ENCODE peak calls at places on chromosomes 11 and 22, in seven cellular contexts. J is RWPE2, E is small intestine, L is endodermal cell, F is kidney, S is cardiac muscle cell, Z is A549. V is an unnamed sample. For H3K9me3 and H3K4me1, the result is how much of the 10 kb centered on the place peaks cover.

GRCh38 chr22:31332886-31333285 is 13.3 kb downstream of the PATZ1 start:
- DNase-seq in J (no peak), E (no peak), L (no peak), F (no peak), S (no peak), Z (no peak), V (no peak)

GRCh38 chr11:10412266-10412665 is 42.8 kb upstream of the AMPD3 start:
- DNase-seq in J (no peak), E (no peak), L (no peak), F (no peak), S (no peak), Z (no peak), V (no peak)

GRCh38 chr22:26671317-26672059 is 14.1 kb downstream of the MIAT start:
- DNase-seq in J (peak), E (peak), L (no peak), F (no peak), S (no peak), Z (no peak), V (no peak)

GRCh38 chr11:82631722-82632630 is 101.7 kb downstream of the FAM181B start:
- DNase-seq in J (no peak), E (no peak), L (no peak), F (no peak), S (no peak), Z (no peak), V (no peak)

GRCh38 chr22:46315976-46316375 is 19.3 kb downstream of the GTSE1 start:
- DNase-seq in J (no peak), E (no peak), L (no peak), F (no peak), S (no peak), Z (no peak), V (no peak)

GRCh38 chr11:94152678-94153065 is 24.0 kb downstream of the PANX1 start:
- DNase-seq in J (no peak), E (no peak), L (no peak), F (no peak), S (no peak), Z (no peak), V (no peak)

GRCh38 chr11:46914910-46915309 is 3.4 kb downstream of the LRP4 start:
- DNase-seq in J (no peak), E (no peak), L (no peak), F (no peak), S (no peak), Z (no peak), V (no peak)

GRCh38 chr11:124983674-124984511 is 29.9 kb downstream of the CCDC15 start:
- DNase-seq in J (no peak), E (no peak), L (no peak), F (peak), S (no peak), Z (no peak), V (no peak)

GRCh38 chr11:116276051-116277044 is 496.4 kb downstream of the BUD13 start:
- DNase-seq in J (no peak), E (peak), L (peak), F (peak), S (peak), Z (peak), V (peak)

GRCh38 chr22:27642104-27642800 is 159.3 kb downstream of the MN1 start:
- DNase-seq in J (no peak), E (no peak), L (no peak), F (no peak), S (no peak), Z (no peak), V (no peak)

GRCh38 chr11:119875841-119876600 is 147.0 kb upstream of the NECTIN1 start:
- DNase-seq in J (no peak), E (no peak), L (no peak), F (peak), S (no peak), Z (no peak), V (no peak)

GRCh38 chr11:106076421-106076922 is 675 bp downstream of the KBTBD3 start:
- DNase-seq in J (no peak), E (peak), L (no peak), F (no peak), S (peak), Z (no peak), V (no peak)

GRCh38 chr11:73321342-73322110 is 13.4 kb downstream of the ARHGEF17 start:
- DNase-seq in J (no peak), E (no peak), L (no peak), F (peak), S (peak), Z (no peak), V (no peak)

GRCh38 chr11:13896175-13896989 is 66.1 kb upstream of the SPON1 start:
- DNase-seq in J (no peak), E (no peak), L (no peak), F (no peak), S (no peak), Z (no peak), V (no peak)

GRCh38 chr11:77198440-77198849 is 70.4 kb downstream of the MYO7A start:
- DNase-seq in J (peak), E (no peak), L (peak), F (peak), S (peak), Z (peak), V (peak)

GRCh38 chr11:61329871-61330270 is 3.0 kb downstream of the DDB1 start:
- DNase-seq in J (no peak), E (no peak), L (no peak), F (no peak), S (no peak), Z (no peak), V (no peak)

GRCh38 chr11:69704508-69705245 is 855 bp upstream of the FGF19 start:
- DNase-seq in J (no peak), E (no peak), L (peak), F (no peak), S (peak), Z (peak), V (no peak)

GRCh38 chr11:88455974-88456373 is 118.4 kb upstream of the CTSC start:
- DNase-seq in J (no peak), E (no peak), L (no peak), F (no peak), S (no peak), Z (no peak), V (no peak)

GRCh38 chr11:124899376-124900145 is 1.9 kb upstream of the ROBO4 start:
- DNase-seq in J (no peak), E (no peak), L (peak), F (no peak), S (no peak), Z (no peak), V (no peak)

GRCh38 chr11:60899021-60899936 is 7.1 kb downstream of the PRPF19 start:
- DNase-seq in J (no peak), E (peak), L (peak), F (no peak), S (peak), Z (peak), V (peak)

GRCh38 chr11:123174196-123175183 is 20.6 kb downstream of the CLMP start:
- DNase-seq in J (no peak), E (no peak), L (no peak), F (peak), S (no peak), Z (no peak), V (no peak)

GRCh38 chr22:49576241-49577141 is 251.2 kb downstream of the BRD1 start:
- DNase-seq in J (no peak), E (no peak), L (peak), F (peak), S (no peak), Z (no peak), V (no peak)

GRCh38 chr11:101342307-101342706 is 212.7 kb upstream of the PGR start:
- DNase-seq in J (no peak), E (no peak), L (no peak), F (no peak), S (no peak), Z (no peak), V (no peak)

GRCh38 chr11:116066777-116067176 is 562.6 kb upstream of the CADM1 start:
- DNase-seq in J (no peak), E (no peak), L (no peak), F (no peak), S (no peak), Z (no peak), V (no peak)

GRCh38 chr22:47325249-47325648 is 562.8 kb downstream of the TBC1D22A start:
- DNase-seq in J (no peak), E (no peak), L (no peak), F (no peak), S (no peak), Z (no peak), V (no peak)

GRCh38 chr22:47329727-47330653 is 567.5 kb downstream of the TBC1D22A start:
- DNase-seq in J (no peak), E (no peak), L (no peak), F (no peak), S (no peak), Z (no peak), V (no peak)

GRCh38 chr22:47324435-47324990 is 562.1 kb downstream of the TBC1D22A start:
- DNase-seq in J (no peak), E (no peak), L (no peak), F (no peak), S (no peak), Z (no peak), V (no peak)

GRCh38 chr22:47328550-47329243 is 566.2 kb downstream of the TBC1D22A start:
- DNase-seq in J (no peak), E (peak), L (no peak), F (no peak), S (no peak), Z (peak), V (no peak)

GRCh38 chr22:47327241-47327640 is 564.8 kb downstream of the TBC1D22A start:
- DNase-seq in J (no peak), E (no peak), L (no peak), F (no peak), S (no peak), Z (no peak), V (no peak)
- H3K9me3 ChIP-seq in J (under half), E (under half), L (half or more), F (under half), S (under half), Z (under half), V (under half)

DNA sequence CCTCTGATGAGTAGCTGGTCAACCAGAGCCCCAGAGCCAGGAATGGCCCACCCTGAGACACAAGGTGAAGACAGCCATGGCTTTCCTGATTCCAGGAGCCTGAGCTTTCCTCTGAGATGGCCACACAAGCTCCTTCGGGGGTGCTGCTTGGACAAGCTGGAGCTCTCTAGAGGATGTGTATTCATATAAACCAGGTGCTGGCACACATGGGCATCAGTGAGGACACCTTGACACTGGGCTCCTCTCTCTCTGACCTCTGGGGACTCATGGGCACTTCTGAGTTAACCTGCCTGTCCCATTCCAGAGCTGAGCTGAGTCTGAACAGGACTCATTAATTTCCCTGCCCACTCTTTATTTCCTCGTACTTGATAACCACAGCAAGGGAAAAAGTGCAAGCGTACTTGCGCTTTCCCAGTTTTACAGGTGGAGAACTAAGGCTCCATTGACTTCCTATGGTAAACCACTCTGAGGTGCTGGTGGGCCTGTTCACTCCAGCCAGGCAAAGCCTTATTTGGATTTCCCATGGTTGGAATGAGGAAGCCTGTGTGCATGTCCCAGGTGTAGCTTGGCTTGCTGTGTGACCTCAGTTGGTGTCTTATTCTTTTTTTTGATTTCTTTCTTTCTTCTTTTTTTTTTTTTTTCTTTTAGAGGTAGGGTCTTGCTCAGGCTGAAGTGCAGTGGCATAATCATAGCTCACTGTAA is 25.4 kb downstream of the INSC start:
- DNase-seq in J (no peak), E (no peak), L (no peak), F (no peak), S (no peak), Z (no peak), V (no peak)
- H3K4me1 ChIP-seq in J (under half), E (under half), L (under half), F (under half), S (under half), Z (under half), V (under half)

DNA sequence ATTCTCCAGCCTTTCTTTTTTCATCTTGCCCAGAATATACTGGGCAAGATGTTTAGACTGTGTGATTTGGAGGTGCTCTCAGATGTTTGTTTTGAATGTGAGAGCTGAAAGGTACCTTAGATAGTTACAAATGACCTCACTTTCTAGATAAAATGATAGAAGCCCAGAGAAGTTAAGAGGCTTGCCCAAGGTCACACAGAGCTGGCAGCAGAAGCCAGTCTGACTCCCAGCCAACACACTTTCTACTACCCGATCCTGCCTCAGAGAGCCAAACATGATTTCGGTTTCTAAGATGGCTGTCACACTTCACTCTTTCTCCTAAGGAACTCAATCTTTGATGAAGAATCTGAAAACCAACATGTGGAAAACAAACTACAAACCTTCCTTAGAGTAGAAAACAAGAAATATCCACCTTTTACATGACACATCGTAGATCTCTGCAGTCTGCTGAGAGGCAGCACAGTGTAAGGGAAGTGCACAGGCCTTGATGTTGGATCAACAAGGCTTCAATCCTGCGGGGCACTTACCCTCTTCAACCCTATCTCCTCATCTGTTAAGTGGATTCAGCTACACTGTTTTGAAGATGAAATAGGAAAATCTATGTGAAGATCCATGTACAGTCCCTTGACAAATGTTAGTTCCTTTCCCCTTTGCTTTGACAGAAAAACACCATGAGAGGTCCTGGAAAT is 58.6 kb downstream of the SYTL2 start:
- DNase-seq in J (no peak), E (no peak), L (no peak), F (no peak), S (no peak), Z (no peak), V (no peak)
- H3K27ac ChIP-seq in J (no peak), E (peak), L (no peak), F (no peak), S (no peak), Z (peak), V (no peak)

DNA sequence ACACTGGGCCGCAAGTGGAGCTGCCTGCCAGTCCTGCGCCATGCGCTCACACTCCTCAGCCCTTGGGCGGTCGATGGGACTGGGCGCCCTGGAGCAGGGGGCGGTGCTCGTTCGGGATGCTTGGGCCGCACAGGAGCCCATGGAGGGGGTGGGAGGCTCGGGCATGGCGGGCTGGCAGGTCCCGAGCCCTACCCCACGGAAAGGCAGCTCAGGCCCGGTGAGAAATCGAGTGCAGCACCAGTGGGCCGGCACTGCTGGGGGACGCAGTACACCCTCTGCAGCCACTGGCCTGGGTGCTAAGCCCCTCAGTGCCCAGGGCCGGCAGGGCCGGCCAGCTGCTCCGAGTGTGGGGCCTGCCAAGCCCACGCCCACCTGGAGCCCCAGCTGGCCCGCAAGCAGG is 328.7 kb upstream of the LRRC4C start:
- DNase-seq in J (no peak), E (no peak), L (no peak), F (peak), S (no peak), Z (no peak), V (no peak)
- H3K9me3 ChIP-seq in J (under half), E (under half), L (under half), F (under half), S (under half), Z (under half), V (under half)

DNA sequence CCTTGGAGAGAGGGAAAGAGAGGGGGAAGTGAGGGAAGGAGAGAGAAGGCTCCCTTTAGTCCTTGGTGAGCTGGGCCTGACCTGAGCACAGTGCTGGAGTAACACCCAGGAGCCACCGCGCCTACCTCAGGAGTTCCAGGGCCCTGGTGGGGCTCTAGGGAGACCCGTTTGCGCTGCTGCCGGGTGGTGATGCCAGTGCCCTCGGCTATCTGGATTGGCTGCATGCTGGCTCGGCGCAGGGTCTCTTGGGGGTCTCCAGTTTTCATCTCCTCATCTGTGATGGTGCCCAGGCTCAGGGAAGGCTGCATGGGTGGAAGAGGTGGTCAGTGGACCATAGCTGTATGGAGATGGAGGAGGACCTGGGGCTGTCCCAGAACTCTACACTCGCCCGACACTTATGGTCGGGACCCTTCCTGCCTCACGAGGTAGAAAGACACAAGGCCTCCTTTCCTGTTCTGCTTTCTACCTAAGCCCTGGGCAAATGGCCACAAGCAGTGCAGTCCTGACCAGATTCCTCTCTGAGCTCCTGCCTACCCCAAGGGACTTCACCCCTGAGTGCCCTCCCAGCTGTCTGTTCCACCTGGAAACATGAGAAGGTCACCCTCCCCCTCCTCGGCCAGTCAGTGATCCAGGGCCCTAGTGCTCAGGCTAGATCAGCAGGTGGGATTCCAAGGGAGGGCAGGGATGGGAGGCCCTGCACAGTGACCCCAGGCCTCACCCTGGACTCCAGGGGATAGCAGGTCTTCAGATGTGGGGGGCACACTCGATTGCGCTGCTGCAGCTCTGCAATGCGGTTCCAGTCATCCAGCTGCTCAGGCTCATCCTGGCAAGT is 6.0 kb downstream of the IL18BP start:
- DNase-seq in J (no peak), E (no peak), L (no peak), F (no peak), S (no peak), Z (no peak), V (no peak)
- H3K4me1 ChIP-seq in J (under half), E (under half), L (under half), F (under half), S (under half), Z (under half), V (under half)

GRCh38 chr11:95916049-95916448 is 7.9 kb downstream of the MTMR2 start:
- DNase-seq in J (no peak), E (no peak), L (no peak), F (no peak), S (no peak), Z (no peak), V (no peak)
- H3K27ac ChIP-seq in J (no peak), E (peak), L (no peak), F (no peak), S (no peak), Z (no peak), V (no peak)

DNA sequence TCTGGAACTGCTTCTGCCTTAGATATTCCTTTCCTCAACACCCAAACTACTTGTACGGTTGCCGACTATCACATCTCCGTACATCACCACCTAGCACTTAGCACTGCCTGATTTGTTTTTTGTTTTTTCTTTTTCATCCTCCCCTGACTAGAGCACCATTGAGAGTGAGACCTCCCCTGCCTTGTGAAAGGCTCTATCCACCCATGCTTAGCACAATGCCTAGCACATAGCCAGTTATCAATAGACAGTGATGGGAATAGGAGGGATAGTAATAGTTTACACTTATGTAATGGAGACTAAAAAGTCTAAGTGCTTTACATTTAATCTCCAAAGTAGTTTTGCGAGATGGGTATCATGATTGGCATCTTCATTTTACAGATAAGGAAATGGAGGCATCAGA is 115.8 kb downstream of the LDLRAD3 start:
- DNase-seq in J (no peak), E (no peak), L (no peak), F (no peak), S (no peak), Z (no peak), V (no peak)
- H3K9me3 ChIP-seq in J (under half), E (under half), L (under half), F (under half), S (under half), Z (under half), V (under half)

GRCh38 chr11:86693501-86693900 is 21.1 kb upstream of the ME3 start:
- DNase-seq in J (no peak), E (no peak), L (no peak), F (no peak), S (no peak), Z (no peak), V (no peak)
- H3K4me1 ChIP-seq in J (half or more), E (under half), L (under half), F (under half), S (under half), Z (under half), V (under half)